ENCODE peak calls at places on chromosomes 4 and X, in six cellular contexts. I is A549; W is activated T-helper 1 cell treated with Interleukin-2 at 50 U/mL for 16 hours; T is stimulated activated naive CD4-positive, alpha-beta T cell; C is naive thymus-derived CD8-positive, alpha-beta T cell; B is NCI-H1694 treated with DMSO at 0.1 percent for 48 hours. E is an unnamed sample.

GRCh38 chr4:1752284-1753041 is 31.1 kb downstream of the TACC3 start:
- DNase-seq in I (no peak), W (no peak), T (no peak), C (no peak), B (no peak), E (no peak)

GRCh38 chr4:16916719-16917337 is 18.4 kb upstream of the LDB2 start:
- DNase-seq in I (peak; percentile 63), W (peak; percentile 25), T (peak; percentile 28), C (peak; percentile 70), B (peak; percentile 46), E (peak; percentile 15)

GRCh38 chr4:142961866-142962265 is 115.8 kb upstream of the INPP4B start:
- DNase-seq in I (no peak), W (no peak), T (no peak), C (no peak), B (no peak), E (no peak)

GRCh38 chr4:36243355-36244256 is 708 bp downstream of the ARAP2 start:
- DNase-seq in I (peak; percentile 3), W (peak; percentile 7), T (peak; percentile 55), C (no peak), B (peak; percentile 8), E (no peak)

GRCh38 chr4:25163216-25163615 is 3.0 kb upstream of the SEPSECS start:
- DNase-seq in I (no peak), W (no peak), T (no peak), C (no peak), B (no peak), E (no peak)

GRCh38 chrX:109714340-109714958 is 18.6 kb downstream of the ACSL4 start:
- DNase-seq in I (peak; percentile 53), W (no peak), T (no peak), C (no peak), B (no peak), E (no peak)

GRCh38 chr4:1323635-1324442 is 23.2 kb upstream of the UVSSA start:
- DNase-seq in I (peak; percentile 72), W (no peak), T (no peak), C (no peak), B (no peak), E (no peak)

GRCh38 chr4:687975-688694 is 816 bp downstream of the SLC49A3 start:
- DNase-seq in I (no peak), W (no peak), T (no peak), C (no peak), B (no peak), E (no peak)

GRCh38 chr4:61202638-61203495 is 2.7 kb downstream of the ADGRL3 start:
- DNase-seq in I (no peak), W (no peak), T (no peak), C (no peak), B (peak; percentile 20), E (no peak)

GRCh38 chr4:81503586-81503985 is 31.9 kb upstream of the RASGEF1B start:
- DNase-seq in I (no peak), W (no peak), T (no peak), C (no peak), B (peak; percentile 92), E (no peak)

GRCh38 chr4:145882594-145882993 is 56.0 kb downstream of the ZNF827 start:
- DNase-seq in I (no peak), W (no peak), T (no peak), C (no peak), B (no peak), E (no peak)

GRCh38 chrX:85309717-85310116 is 65.9 kb downstream of the ZNF711 start:
- DNase-seq in I (peak; percentile 6), W (no peak), T (no peak), C (no peak), B (no peak), E (no peak)

GRCh38 chr4:75015627-75016026 is 82.7 kb downstream of the PARM1 start:
- DNase-seq in I (no peak), W (no peak), T (no peak), C (no peak), B (no peak), E (no peak)

GRCh38 chr4:133498149-133498548 is 349.1 kb downstream of the PCDH10 start:
- DNase-seq in I (no peak), W (no peak), T (no peak), C (no peak), B (no peak), E (no peak)

GRCh38 chr4:102411416-102411815 is 66.1 kb upstream of the SLC39A8 start:
- DNase-seq in I (no peak), W (no peak), T (no peak), C (no peak), B (no peak), E (no peak)

GRCh38 chr4:5724377-5724776 is 13.4 kb downstream of the EVC start:
- DNase-seq in I (peak; percentile 41), W (no peak), T (no peak), C (no peak), B (no peak), E (no peak)

GRCh38 chrX:45379186-45379585 is 178.5 kb upstream of the DIPK2B start:
- DNase-seq in I (no peak), W (no peak), T (no peak), C (no peak), B (no peak), E (no peak)

GRCh38 chrX:1534321-1535168 is 2.4 kb downstream of the P2RY8 start:
- DNase-seq in I (no peak), W (no peak), T (peak; percentile 42), C (peak; percentile 63), B (no peak), E (no peak)

GRCh38 chr4:41070516-41071281 is 143.6 kb downstream of the APBB2 start:
- DNase-seq in I (no peak), W (no peak), T (no peak), C (no peak), B (no peak), E (no peak)

GRCh38 chr4:1353186-1354055 is 6.4 kb downstream of the UVSSA start:
- DNase-seq in I (no peak), W (no peak), T (no peak), C (no peak), B (no peak), E (no peak)

GRCh38 chr4:24736066-24736465 is 59.3 kb upstream of the SOD3 start:
- DNase-seq in I (peak; percentile 9), W (no peak), T (no peak), C (no peak), B (no peak), E (no peak)

GRCh38 chr4:113423631-113424030 is 337.9 kb downstream of the CAMK2D start:
- DNase-seq in I (no peak), W (no peak), T (no peak), C (no peak), B (no peak), E (no peak)

GRCh38 chr4:126405369-126405982 is 1090.7 kb downstream of the FAT4 start:
- DNase-seq in I (peak; percentile 1), W (no peak), T (no peak), C (no peak), B (peak; percentile 4), E (no peak)

GRCh38 chrX:34848281-34848680 is 94.3 kb upstream of the FAM47B start:
- DNase-seq in I (no peak), W (no peak), T (no peak), C (no peak), B (no peak), E (no peak)

GRCh38 chr4:56750231-56750630 is 69.1 kb upstream of the HOPX start:
- DNase-seq in I (no peak), W (no peak), T (no peak), C (no peak), B (no peak), E (no peak)

GRCh38 chr4:55075376-55075775 is 50.0 kb downstream of the KDR start:
- DNase-seq in I (no peak), W (no peak), T (no peak), C (no peak), B (no peak), E (no peak)

GRCh38 chr4:76388160-76388908 is 32.6 kb downstream of the CCDC158 start:
- DNase-seq in I (peak; percentile 7), W (no peak), T (no peak), C (no peak), B (no peak), E (no peak)

GRCh38 chr4:38135201-38135600 is 175.0 kb downstream of the PTTG2 start:
- DNase-seq in I (no peak), W (no peak), T (no peak), C (no peak), B (no peak), E (no peak)

GRCh38 chr4:23368081-23368697 is 521.7 kb downstream of the PPARGC1A start:
- DNase-seq in I (no peak), W (no peak), T (no peak), C (no peak), B (no peak), E (no peak)

GRCh38 chr4:154503598-154503997 is 12.0 kb upstream of the DCHS2 start:
- DNase-seq in I (peak; percentile 30), W (no peak), T (no peak), C (no peak), B (no peak), E (no peak)

GRCh38 chr4:52684896-52685295 is 25.8 kb upstream of the USP46 start:
- DNase-seq in I (no peak), W (no peak), T (no peak), C (no peak), B (no peak), E (no peak)

GRCh38 chr4:178599521-178599920 is 1157.3 kb upstream of the AGA start:
- DNase-seq in I (peak; percentile 8), W (no peak), T (no peak), C (no peak), B (no peak), E (no peak)

GRCh38 chrX:114626323-114626722 is 42.4 kb downstream of the HTR2C start:
- DNase-seq in I (peak; percentile 13), W (no peak), T (no peak), C (no peak), B (no peak), E (no peak)

GRCh38 chr4:26181616-26182015 is 139.2 kb upstream of the RBPJ start:
- DNase-seq in I (no peak), W (no peak), T (no peak), C (no peak), B (no peak), E (no peak)

GRCh38 chrX:150363561-150364346 is 637 bp downstream of the MAMLD1 start:
- DNase-seq in I (peak; percentile 61), W (no peak), T (no peak), C (peak; percentile 16), B (peak; percentile 22), E (no peak)

GRCh38 chrX:2614911-2615310 is 76.2 kb upstream of the CD99 start:
- DNase-seq in I (peak; percentile 57), W (no peak), T (no peak), C (no peak), B (no peak), E (no peak)